ENCODE peak calls at places on chromosomes 11 and 22, in five cellular contexts. One of them, this sample, is unnamed.

GRCh38 chr11:92765965-92766371 is 203.5 kb upstream of the MTNR1B start:
- DNase-seq in stomach: no peak
- DNase-seq in K562: no peak
- DNase-seq in right lobe of liver: no peak
- DNase-seq in pancreas: no peak
- DNase-seq in this sample: no peak

GRCh38 chr11:76560219-76560618 is 110.3 kb downstream of the LRRC32 start:
- DNase-seq in K562: no peak
- DNase-seq in right lobe of liver: no peak
- DNase-seq in stomach: no peak
- DNase-seq in pancreas: no peak
- DNase-seq in this sample: peak; percentile 20

GRCh38 chr22:27997538-27997937 is 78.5 kb upstream of the PITPNB start:
- DNase-seq in right lobe of liver: peak; percentile 20
- DNase-seq in pancreas: no peak
- DNase-seq in stomach: no peak
- DNase-seq in K562: no peak
- DNase-seq in this sample: no peak

GRCh38 chr11:110076388-110076965 is 16.7 kb upstream of the ZC3H12C start:
- DNase-seq in right lobe of liver: no peak
- DNase-seq in stomach: no peak
- DNase-seq in pancreas: no peak
- DNase-seq in K562: peak; percentile 26
- DNase-seq in this sample: peak; percentile 56

GRCh38 chr11:60918941-60919275 is 5.0 kb downstream of the TMEM109 start:
- DNase-seq in K562: no peak
- DNase-seq in pancreas: no peak
- DNase-seq in stomach: no peak
- DNase-seq in right lobe of liver: no peak
- DNase-seq in this sample: peak; percentile 67

GRCh38 chr11:121194731-121195596 is 93.9 kb downstream of the TECTA start:
- DNase-seq in pancreas: peak; percentile 15
- DNase-seq in K562: peak; percentile 62
- DNase-seq in stomach: peak; percentile 39
- DNase-seq in right lobe of liver: no peak
- DNase-seq in this sample: peak; percentile 58

GRCh38 chr11:93694586-93694985 is 33.1 kb downstream of the CEP295 start:
- DNase-seq in right lobe of liver: no peak
- DNase-seq in stomach: no peak
- DNase-seq in pancreas: no peak
- DNase-seq in K562: no peak
- DNase-seq in this sample: no peak

GRCh38 chr11:7448126-7448525 is 37.2 kb upstream of the OLFML1 start:
- DNase-seq in K562: no peak
- DNase-seq in right lobe of liver: no peak
- DNase-seq in pancreas: no peak
- DNase-seq in stomach: no peak
- DNase-seq in this sample: no peak

GRCh38 chr11:74055938-74056337 is 47.1 kb upstream of the UCP3 start:
- DNase-seq in right lobe of liver: no peak
- DNase-seq in pancreas: no peak
- DNase-seq in K562: no peak
- DNase-seq in stomach: no peak
- DNase-seq in this sample: peak; percentile 83

GRCh38 chr11:40140560-40140959 is 1318.9 kb downstream of the LRRC4C start:
- DNase-seq in right lobe of liver: no peak
- DNase-seq in K562: no peak
- DNase-seq in stomach: no peak
- DNase-seq in pancreas: no peak
- DNase-seq in this sample: no peak

GRCh38 chr11:9527481-9528140 is 45.9 kb upstream of the WEE1 start:
- DNase-seq in right lobe of liver: no peak
- DNase-seq in pancreas: no peak
- DNase-seq in K562: no peak
- DNase-seq in stomach: no peak
- DNase-seq in this sample: peak; percentile 56

GRCh38 chr11:62552931-62553838 is 6.6 kb upstream of the AHNAK start:
- DNase-seq in stomach: peak; percentile 91
- DNase-seq in right lobe of liver: peak; percentile 87
- DNase-seq in pancreas: peak; percentile 82
- DNase-seq in K562: peak; percentile 63
- DNase-seq in this sample: peak; percentile 94

GRCh38 chr11:126355324-126355925 is at the start of gene ST3GAL4:
- DNase-seq in pancreas: peak; percentile 69
- DNase-seq in K562: peak; percentile 97
- DNase-seq in stomach: peak; percentile 65
- DNase-seq in right lobe of liver: peak; percentile 93
- DNase-seq in this sample: peak; percentile 15

GRCh38 chr11:44992181-44992582 is 41.5 kb upstream of the TP53I11 start:
- DNase-seq in right lobe of liver: no peak
- DNase-seq in K562: no peak
- DNase-seq in pancreas: peak; percentile 92
- DNase-seq in stomach: peak; percentile 44
- DNase-seq in this sample: no peak

GRCh38 chr11:70785372-70785771 is 387.0 kb downstream of the CTTN start:
- DNase-seq in right lobe of liver: peak; percentile 50
- DNase-seq in pancreas: no peak
- DNase-seq in stomach: no peak
- DNase-seq in K562: no peak
- DNase-seq in this sample: no peak

GRCh38 chr11:84648413-84648812 is 978.7 kb downstream of the DLG2 start:
- DNase-seq in K562: no peak
- DNase-seq in stomach: no peak
- DNase-seq in pancreas: no peak
- DNase-seq in right lobe of liver: no peak
- DNase-seq in this sample: no peak

GRCh38 chr11:43975631-43976030 is 33.2 kb downstream of the C11orf96 start:
- DNase-seq in pancreas: no peak
- DNase-seq in right lobe of liver: no peak
- DNase-seq in stomach: no peak
- DNase-seq in K562: no peak
- DNase-seq in this sample: peak; percentile 25

GRCh38 chr22:25388866-25389540 is 169.6 kb downstream of the CRYBB2 start:
- DNase-seq in pancreas: no peak
- DNase-seq in stomach: no peak
- DNase-seq in K562: no peak
- DNase-seq in right lobe of liver: no peak
- DNase-seq in this sample: no peak

GRCh38 chr22:17145021-17145680 is 13.9 kb downstream of the HDHD5 start:
- DNase-seq in K562: no peak
- DNase-seq in pancreas: no peak
- DNase-seq in right lobe of liver: no peak
- DNase-seq in stomach: no peak
- DNase-seq in this sample: no peak

GRCh38 chr11:113725883-113726405 is 19.8 kb upstream of the TMPRSS5 start:
- DNase-seq in stomach: no peak
- DNase-seq in right lobe of liver: no peak
- DNase-seq in K562: no peak
- DNase-seq in pancreas: no peak
- DNase-seq in this sample: peak; percentile 7

GRCh38 chr11:74870485-74870884 is 78.4 kb downstream of the XRRA1 start:
- DNase-seq in pancreas: no peak
- DNase-seq in K562: peak; percentile 33
- DNase-seq in right lobe of liver: no peak
- DNase-seq in stomach: no peak
- DNase-seq in this sample: peak; percentile 27

GRCh38 chr11:104198576-104198975 is 34.6 kb upstream of the PDGFD start:
- DNase-seq in stomach: no peak
- DNase-seq in K562: no peak
- DNase-seq in pancreas: no peak
- DNase-seq in right lobe of liver: no peak
- DNase-seq in this sample: peak; percentile 31

GRCh38 chr11:27423125-27423524 is 49.5 kb downstream of the LGR4 start:
- DNase-seq in K562: no peak
- DNase-seq in right lobe of liver: peak; percentile 62
- DNase-seq in pancreas: no peak
- DNase-seq in stomach: peak; percentile 31
- DNase-seq in this sample: peak; percentile 76

GRCh38 chr22:43066134-43066533 is 23.1 kb downstream of the TTLL1 start:
- DNase-seq in right lobe of liver: no peak
- DNase-seq in stomach: no peak
- DNase-seq in pancreas: no peak
- DNase-seq in K562: no peak
- DNase-seq in this sample: no peak

GRCh38 chr11:121450424-121450823 is 1.7 kb upstream of the SORL1 start:
- DNase-seq in stomach: no peak
- DNase-seq in K562: no peak
- DNase-seq in pancreas: no peak
- DNase-seq in right lobe of liver: no peak
- DNase-seq in this sample: no peak

GRCh38 chr11:132844956-132845355 is 687.3 kb downstream of the OPCML start:
- DNase-seq in pancreas: no peak
- DNase-seq in K562: no peak
- DNase-seq in stomach: no peak
- DNase-seq in right lobe of liver: no peak
- DNase-seq in this sample: peak; percentile 82

GRCh38 chr11:100981196-100981824 is 148.3 kb downstream of the PGR start:
- DNase-seq in stomach: no peak
- DNase-seq in pancreas: no peak
- DNase-seq in K562: no peak
- DNase-seq in right lobe of liver: no peak
- DNase-seq in this sample: peak; percentile 77

GRCh38 chr11:125244166-125244565 is 79.6 kb downstream of the PKNOX2 start:
- DNase-seq in pancreas: no peak
- DNase-seq in right lobe of liver: no peak
- DNase-seq in K562: no peak
- DNase-seq in stomach: no peak
- DNase-seq in this sample: no peak

GRCh38 chr22:23888615-23889401 is 5.4 kb upstream of the MIF start:
- DNase-seq in pancreas: no peak
- DNase-seq in right lobe of liver: no peak
- DNase-seq in K562: peak; percentile 26
- DNase-seq in stomach: no peak
- DNase-seq in this sample: no peak

GRCh38 chr22:27507066-27507715 is 294.4 kb downstream of the MN1 start:
- DNase-seq in stomach: peak; percentile 31
- DNase-seq in right lobe of liver: no peak
- DNase-seq in K562: no peak
- DNase-seq in pancreas: no peak
- DNase-seq in this sample: no peak

DNA sequence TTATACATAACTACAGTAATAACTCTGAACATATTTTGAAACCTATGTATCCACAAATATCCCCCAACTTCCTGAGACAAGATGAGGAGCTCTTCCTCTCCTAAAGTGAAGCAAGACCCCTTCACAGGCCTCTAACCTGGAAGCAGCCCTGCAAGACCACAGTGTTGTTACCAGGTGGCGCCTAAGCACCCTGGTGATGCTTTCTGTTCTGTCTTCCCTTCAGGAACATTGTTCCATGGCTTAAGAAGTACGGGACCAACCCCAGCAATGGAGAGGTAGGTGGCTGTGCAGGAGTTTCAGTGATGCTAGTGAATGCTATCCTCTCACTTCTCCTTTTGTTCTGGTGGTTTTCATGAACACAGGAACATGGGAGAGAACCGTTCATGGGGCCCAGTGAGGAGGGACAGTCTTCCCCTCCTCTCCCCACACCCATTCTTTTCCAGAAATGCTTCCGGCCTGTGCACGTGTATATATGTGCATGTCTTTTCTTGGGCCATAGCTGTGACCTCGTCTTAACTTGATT is 6.4 kb downstream of the PPIL2 start:
- DNase-seq in K562: no peak
- DNase-seq in stomach: no peak
- DNase-seq in right lobe of liver: no peak
- DNase-seq in pancreas: no peak
- DNase-seq in this sample: no peak
- H3K36me3 ChIP-seq in K562: peaks cover 73% of the 10 kb centered on the region
- H3K36me3 ChIP-seq in stomach: peaks cover 80% of the 10 kb centered on the region
- H3K36me3 ChIP-seq in right lobe of liver: peaks cover 17% of the 10 kb centered on the region
- H3K36me3 ChIP-seq in pancreas: peaks cover 18% of the 10 kb centered on the region
- H3K36me3 ChIP-seq in this sample: peaks cover 16% of the 10 kb centered on the region

GRCh38 chr11:120013325-120014250 is 124.3 kb downstream of the TRIM29 start:
- DNase-seq in right lobe of liver: no peak
- DNase-seq in stomach: peak; percentile 73
- DNase-seq in K562: peak; percentile 74
- DNase-seq in pancreas: peak; percentile 40
- DNase-seq in this sample: peak; percentile 46
- TF ChIP-seq CTCF in right lobe of liver: peak; percentile 74
- TF ChIP-seq CTCF in stomach: peak; percentile 77
- TF ChIP-seq CTCF in K562: peak; percentile 86
- TF ChIP-seq CTCF in pancreas: peak; percentile 68
- TF ChIP-seq CTCF in this sample: peak; percentile 94

DNA sequence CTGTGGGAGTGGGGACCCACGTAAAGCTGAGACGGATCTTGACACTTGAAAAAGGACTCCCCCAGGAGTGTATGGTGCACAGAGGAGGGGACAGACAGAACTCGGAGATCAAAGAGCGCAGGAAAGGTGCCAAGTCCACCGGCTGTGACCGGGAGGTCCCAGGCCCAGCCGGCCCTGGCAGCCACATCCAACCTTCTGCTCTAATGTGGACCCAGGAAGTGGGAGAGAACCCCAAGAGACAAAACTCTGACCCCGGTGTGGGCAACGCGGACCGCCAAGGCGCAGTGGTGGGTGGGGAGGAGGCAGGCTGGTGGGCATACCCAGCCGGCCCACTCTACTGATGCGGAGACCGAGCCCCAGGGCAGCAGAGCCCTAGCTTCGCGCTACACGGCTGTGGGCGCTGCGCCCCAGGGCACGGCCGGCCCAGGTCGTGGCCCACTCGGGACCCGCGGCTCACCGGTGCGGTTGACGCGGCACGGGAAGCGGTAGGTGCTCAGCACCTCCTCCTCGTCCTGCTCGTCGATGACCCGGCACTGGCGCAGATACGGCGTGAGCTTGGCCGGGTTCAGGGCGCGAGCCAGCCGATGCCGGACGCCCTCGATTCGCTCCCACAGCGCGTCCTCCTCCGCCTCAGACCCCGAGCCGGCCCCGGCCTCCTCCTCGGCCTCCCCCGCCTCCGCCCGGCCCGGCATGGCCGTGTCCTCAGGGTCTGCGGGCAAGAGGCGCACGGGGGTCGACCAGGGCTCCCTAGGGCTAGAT is 527 bp downstream of the CARD10 start:
- DNase-seq in stomach: no peak
- DNase-seq in pancreas: no peak
- DNase-seq in right lobe of liver: no peak
- DNase-seq in K562: no peak
- DNase-seq in this sample: no peak
- H3K4me3 ChIP-seq in stomach: peak overlapping the region; percentile 61
- H3K4me3 ChIP-seq in pancreas: peak overlapping the region; percentile 81
- H3K4me3 ChIP-seq in right lobe of liver: peak overlapping the region; percentile 72
- H3K4me3 ChIP-seq in K562: peak overlapping the region; percentile 52
- H3K4me3 ChIP-seq in this sample: peak overlapping the region; percentile 75

GRCh38 chr22:41348964-41349484 is 32.7 kb upstream of the TEF start:
- DNase-seq in K562: no peak
- DNase-seq in pancreas: no peak
- DNase-seq in stomach: no peak
- DNase-seq in right lobe of liver: no peak
- DNase-seq in this sample: no peak

GRCh38 chr22:41344189-41344788 is 37.5 kb upstream of the TEF start:
- DNase-seq in right lobe of liver: peak; percentile 92
- DNase-seq in K562: no peak
- DNase-seq in stomach: no peak
- DNase-seq in pancreas: no peak
- DNase-seq in this sample: no peak

GRCh38 chr22:41350087-41350486 is 31.7 kb upstream of the TEF start:
- DNase-seq in K562: peak; percentile 47
- DNase-seq in pancreas: no peak
- DNase-seq in stomach: no peak
- DNase-seq in right lobe of liver: no peak
- DNase-seq in this sample: no peak

GRCh38 chr22:41345807-41346335 is 35.9 kb upstream of the TEF start:
- DNase-seq in K562: no peak
- DNase-seq in stomach: no peak
- DNase-seq in pancreas: no peak
- DNase-seq in right lobe of liver: no peak
- DNase-seq in this sample: no peak

GRCh38 chr22:41347066-41347859 is 34.5 kb upstream of the TEF start:
- DNase-seq in stomach: no peak
- DNase-seq in right lobe of liver: peak; percentile 95
- DNase-seq in K562: no peak
- DNase-seq in pancreas: peak; percentile 38
- DNase-seq in this sample: no peak
- H3K36me3 ChIP-seq in stomach: peaks cover 100% of the 10 kb centered on the region
- H3K36me3 ChIP-seq in right lobe of liver: peaks cover 60% of the 10 kb centered on the region
- H3K36me3 ChIP-seq in K562: peaks cover 87% of the 10 kb centered on the region
- H3K36me3 ChIP-seq in pancreas: peaks cover 28% of the 10 kb centered on the region
- H3K36me3 ChIP-seq in this sample: peaks cover 37% of the 10 kb centered on the region